ENCODE peak calls at places on chromosomes 3 and 15, in four cellular contexts. Z is GM12865, V is Peyer's patch, X is G401. B is an unnamed sample.

GRCh38 chr15:65960586-65960985 is 91.3 kb downstream of the RAB11A start:
- DNase-seq in Z (no peak), V (no peak), X (no peak), B (no peak)

GRCh38 chr15:33722005-33722672 is 246.2 kb upstream of the CHRM5 start:
- DNase-seq in Z (peak; percentile 37), V (no peak), X (no peak), B (no peak)

GRCh38 chr3:58051196-58051595 is 43.0 kb downstream of the FLNB start:
- DNase-seq in Z (no peak), V (no peak), X (no peak), B (no peak)

GRCh38 chr3:43537206-43537605 is 84.6 kb downstream of the ANO10 start:
- DNase-seq in Z (no peak), V (no peak), X (peak; percentile 70), B (no peak)

GRCh38 chr3:138197058-138197457 is 10.0 kb downstream of the ARMC8 start:
- DNase-seq in Z (peak; percentile 21), V (no peak), X (peak; percentile 49), B (no peak)

GRCh38 chr3:59658236-59658635 is 608.4 kb upstream of the CFAP20DC start:
- DNase-seq in Z (no peak), V (no peak), X (no peak), B (no peak)

GRCh38 chr3:71831599-71831998 is 46.7 kb upstream of the PROK2 start:
- DNase-seq in Z (no peak), V (no peak), X (no peak), B (no peak)

GRCh38 chr3:13542142-13542541 is 6.8 kb upstream of the FBLN2 start:
- DNase-seq in Z (no peak), V (no peak), X (no peak), B (no peak)

GRCh38 chr3:104437131-104437750 is 929.5 kb upstream of the ALCAM start:
- DNase-seq in Z (no peak), V (no peak), X (no peak), B (no peak)

GRCh38 chr3:5053021-5053831 is 68.9 kb upstream of the ARL8B start:
- DNase-seq in Z (no peak), V (no peak), X (peak; percentile 15), B (no peak)

GRCh38 chr15:31328425-31328998 is 1.9 kb downstream of the KLF13 start:
- DNase-seq in Z (peak; percentile 77), V (peak; percentile 57), X (peak; percentile 27), B (no peak)

GRCh38 chr15:96353931-96354730 is 23.6 kb downstream of the NR2F2 start:
- DNase-seq in Z (no peak), V (no peak), X (no peak), B (peak; percentile 60)

GRCh38 chr3:151925876-151926275 is 52.4 kb downstream of the SUCNR1 start:
- DNase-seq in Z (no peak), V (no peak), X (no peak), B (no peak)

GRCh38 chr3:111852540-111852939 is 6.5 kb upstream of the PHLDB2 start:
- DNase-seq in Z (no peak), V (no peak), X (no peak), B (no peak)

GRCh38 chr3:88003115-88003755 is 55.6 kb downstream of the CGGBP1 start:
- DNase-seq in Z (peak; percentile 58), V (no peak), X (peak; percentile 22), B (no peak)

GRCh38 chr3:98602078-98602678 is 8.8 kb upstream of the CPOX start:
- DNase-seq in Z (peak; percentile 81), V (no peak), X (peak; percentile 66), B (no peak)

GRCh38 chr3:8972614-8973013 is 9.3 kb upstream of the RAD18 start:
- DNase-seq in Z (peak; percentile 31), V (no peak), X (no peak), B (no peak)

GRCh38 chr15:74451861-74452835 is 8.8 kb downstream of the UBL7 start:
- DNase-seq in Z (no peak), V (no peak), X (peak; percentile 69), B (no peak)

GRCh38 chr3:195100903-195101591 is 169.9 kb downstream of the XXYLT1 start:
- DNase-seq in Z (peak; percentile 25), V (peak; percentile 43), X (no peak), B (no peak)